ENCODE peak calls at places on chromosomes 12 and 14, in eight cellular contexts. H, O, K, A, U, Z, E and N are unnamed samples.

GRCh38 chr14:88840926-88841325 is 16.5 kb downstream of the TTC8 start:
- DNase-seq in O (no peak), K (no peak), U (no peak), Z (no peak), H (no peak), E (no peak), A (no peak), N (no peak)

GRCh38 chr12:32240833-32241232 is 134.2 kb downstream of the BICD1 start:
- DNase-seq in U (no peak), Z (no peak), K (no peak), O (no peak), A (peak), H (no peak), E (no peak), N (no peak)

GRCh38 chr14:30270200-30271161 is 288.5 kb upstream of the G2E3 start:
- DNase-seq in H (peak), Z (peak), E (peak), K (peak), O (peak), A (peak), U (peak), N (peak)

GRCh38 chr14:57302883-57303282 is 34.1 kb downstream of the AP5M1 start:
- DNase-seq in Z (no peak), E (no peak), O (no peak), A (peak), K (no peak), H (no peak), U (no peak), N (no peak)

GRCh38 chr12:121740847-121741246 is 28.3 kb downstream of the TMEM120B start:
- DNase-seq in O (no peak), K (no peak), A (no peak), Z (no peak), H (no peak), E (no peak), U (no peak), N (no peak)

GRCh38 chr12:66352197-66352596 is 49.9 kb downstream of the HELB start:
- DNase-seq in Z (peak), H (peak), A (peak), K (peak), E (no peak), O (peak), U (no peak), N (peak)

GRCh38 chr12:57129311-57130288 is 1.3 kb downstream of the LRP1 start:
- DNase-seq in E (peak), H (peak), A (peak), Z (peak), O (peak), U (no peak), K (peak), N (no peak)

GRCh38 chr14:55936691-55937090 is 181.5 kb upstream of the PELI2 start:
- DNase-seq in O (no peak), A (no peak), E (no peak), Z (no peak), K (no peak), H (no peak), U (no peak), N (no peak)

GRCh38 chr12:120381752-120382419 is 12.9 kb upstream of the MSI1 start:
- DNase-seq in O (no peak), K (peak), E (peak), H (peak), U (no peak), Z (no peak), A (peak), N (no peak)

GRCh38 chr12:24780969-24781368 is 167.9 kb downstream of the BCAT1 start:
- DNase-seq in A (peak), E (peak), O (peak), H (no peak), K (peak), Z (no peak), U (no peak), N (no peak)

GRCh38 chr14:99755629-99756603 is 37.3 kb upstream of the EML1 start:
- DNase-seq in A (peak), K (peak), O (peak), U (no peak), Z (peak), E (peak), H (no peak), N (no peak)

GRCh38 chr12:94100990-94101901 is 47.1 kb upstream of the PLXNC1 start:
- DNase-seq in E (peak), H (peak), K (peak), U (peak), A (peak), O (peak), Z (peak), N (peak)

GRCh38 chr12:56029166-56029519 is 8.3 kb downstream of the IKZF4 start:
- DNase-seq in A (peak), E (peak), K (peak), U (no peak), O (peak), H (no peak), Z (no peak), N (no peak)

GRCh38 chr14:35534130-35534883 is at the start of gene INSM2:
- DNase-seq in A (peak), K (peak), O (no peak), E (no peak), Z (peak), U (peak), H (no peak), N (no peak)

GRCh38 chr14:60720391-60720790 is 3.8 kb downstream of the SIX4 start:
- DNase-seq in A (no peak), H (no peak), U (no peak), E (no peak), K (no peak), Z (no peak), O (no peak), N (no peak)